ENCODE peak calls at places on chromosomes 6 and 20, in seven cellular contexts. One of them, this sample, is unnamed.
A peak's percentile ranks its signal among the peaks of the same experiment; 100 is the strongest.

GRCh38 chr6:134097114-134097707 is 44.8 kb upstream of the SLC2A12 start:
- DNase-seq in H9: peak; percentile 41
- DNase-seq in IMR-90: peak; percentile 75
- DNase-seq in neuronal stem cell: peak; percentile 67
- DNase-seq in H1: no peak
- DNase-seq in mesendoderm: peak; percentile 72
- DNase-seq in trophoblast cell: peak; percentile 57
- DNase-seq in this sample: peak; percentile 69

GRCh38 chr20:54068495-54068894 is 1.9 kb downstream of the BCAS1 start:
- DNase-seq in H9: no peak
- DNase-seq in IMR-90: no peak
- DNase-seq in neuronal stem cell: no peak
- DNase-seq in H1: no peak
- DNase-seq in mesendoderm: no peak
- DNase-seq in trophoblast cell: no peak
- DNase-seq in this sample: no peak

GRCh38 chr6:43797919-43798318 is 27.9 kb downstream of the VEGFA start:
- DNase-seq in H9: no peak
- DNase-seq in IMR-90: no peak
- DNase-seq in neuronal stem cell: no peak
- DNase-seq in H1: no peak
- DNase-seq in mesendoderm: no peak
- DNase-seq in trophoblast cell: no peak
- DNase-seq in this sample: no peak

GRCh38 chr6:21064716-21065340 is 528.7 kb upstream of the SOX4 start:
- DNase-seq in H9: no peak
- DNase-seq in IMR-90: no peak
- DNase-seq in neuronal stem cell: no peak
- DNase-seq in H1: no peak
- DNase-seq in mesendoderm: no peak
- DNase-seq in trophoblast cell: no peak
- DNase-seq in this sample: no peak

GRCh38 chr20:20710847-20711315 is 1.6 kb downstream of the RALGAPA2 start:
- DNase-seq in H9: no peak
- DNase-seq in IMR-90: no peak
- DNase-seq in neuronal stem cell: no peak
- DNase-seq in H1: no peak
- DNase-seq in mesendoderm: no peak
- DNase-seq in trophoblast cell: no peak
- DNase-seq in this sample: no peak

GRCh38 chr6:152110878-152111820 is 303.7 kb downstream of the ESR1 start:
- DNase-seq in H9: no peak
- DNase-seq in IMR-90: no peak
- DNase-seq in neuronal stem cell: no peak
- DNase-seq in H1: no peak
- DNase-seq in mesendoderm: no peak
- DNase-seq in trophoblast cell: no peak
- DNase-seq in this sample: no peak

GRCh38 chr6:49341869-49342268 is 121.2 kb downstream of the MMUT start:
- DNase-seq in H9: no peak
- DNase-seq in IMR-90: no peak
- DNase-seq in neuronal stem cell: no peak
- DNase-seq in H1: no peak
- DNase-seq in mesendoderm: no peak
- DNase-seq in trophoblast cell: no peak
- DNase-seq in this sample: no peak

GRCh38 chr6:159961523-159961922 is 7.4 kb upstream of the IGF2R start:
- DNase-seq in H9: no peak
- DNase-seq in IMR-90: peak; percentile 31
- DNase-seq in neuronal stem cell: no peak
- DNase-seq in H1: no peak
- DNase-seq in mesendoderm: no peak
- DNase-seq in trophoblast cell: no peak
- DNase-seq in this sample: no peak

GRCh38 chr6:31048090-31048489 is 37.8 kb downstream of the MUC22 start:
- DNase-seq in H9: no peak
- DNase-seq in IMR-90: no peak
- DNase-seq in neuronal stem cell: no peak
- DNase-seq in H1: no peak
- DNase-seq in mesendoderm: no peak
- DNase-seq in trophoblast cell: no peak
- DNase-seq in this sample: no peak

GRCh38 chr6:112806163-112806900 is 459.2 kb downstream of the RFPL4B start:
- DNase-seq in H9: no peak
- DNase-seq in IMR-90: peak; percentile 80
- DNase-seq in neuronal stem cell: no peak
- DNase-seq in H1: no peak
- DNase-seq in mesendoderm: no peak
- DNase-seq in trophoblast cell: no peak
- DNase-seq in this sample: no peak

GRCh38 chr6:95866732-95867131 is 149.0 kb upstream of the FUT9 start:
- DNase-seq in H9: peak; percentile 39
- DNase-seq in IMR-90: no peak
- DNase-seq in neuronal stem cell: no peak
- DNase-seq in H1: peak; percentile 5
- DNase-seq in mesendoderm: peak; percentile 47
- DNase-seq in trophoblast cell: no peak
- DNase-seq in this sample: no peak

GRCh38 chr20:25859649-25860530 is 163.2 kb upstream of the ZNF337 start:
- DNase-seq in H9: peak; percentile 73
- DNase-seq in IMR-90: no peak
- DNase-seq in neuronal stem cell: no peak
- DNase-seq in H1: no peak
- DNase-seq in mesendoderm: peak; percentile 60
- DNase-seq in trophoblast cell: peak; percentile 66
- DNase-seq in this sample: peak; percentile 69

GRCh38 chr6:143745160-143746133 is 67.7 kb downstream of the PHACTR2 start:
- DNase-seq in H9: peak; percentile 58
- DNase-seq in IMR-90: peak; percentile 76
- DNase-seq in neuronal stem cell: peak; percentile 40
- DNase-seq in H1: no peak
- DNase-seq in mesendoderm: peak; percentile 96
- DNase-seq in trophoblast cell: peak; percentile 92
- DNase-seq in this sample: peak; percentile 73

GRCh38 chr6:168825226-168826077 is 384.5 kb downstream of the SMOC2 start:
- DNase-seq in H9: no peak
- DNase-seq in IMR-90: no peak
- DNase-seq in neuronal stem cell: no peak
- DNase-seq in H1: no peak
- DNase-seq in mesendoderm: no peak
- DNase-seq in trophoblast cell: no peak
- DNase-seq in this sample: no peak

GRCh38 chr20:39699331-39699730 is 737.2 kb downstream of the DHX35 start:
- DNase-seq in H9: no peak
- DNase-seq in IMR-90: no peak
- DNase-seq in neuronal stem cell: no peak
- DNase-seq in H1: no peak
- DNase-seq in mesendoderm: no peak
- DNase-seq in trophoblast cell: no peak
- DNase-seq in this sample: no peak
- H2BK5ac ChIP-seq in H9: no peak overlapping the region
- H2BK5ac ChIP-seq in IMR-90: no peak overlapping the region
- H2BK5ac ChIP-seq in neuronal stem cell: no peak overlapping the region
- H2BK5ac ChIP-seq in H1: no peak overlapping the region
- H2BK5ac ChIP-seq in mesendoderm: no peak overlapping the region
- H2BK5ac ChIP-seq in trophoblast cell: no peak overlapping the region
- H2BK5ac ChIP-seq in this sample: no peak overlapping the region

GRCh38 chr20:63439866-63440265 is 32.6 kb downstream of the KCNQ2 start:
- DNase-seq in H9: no peak
- DNase-seq in IMR-90: no peak
- DNase-seq in neuronal stem cell: no peak
- DNase-seq in H1: no peak
- DNase-seq in mesendoderm: no peak
- DNase-seq in trophoblast cell: no peak
- DNase-seq in this sample: no peak
- H2BK5ac ChIP-seq in H9: no peak overlapping the region
- H2BK5ac ChIP-seq in IMR-90: no peak overlapping the region
- H2BK5ac ChIP-seq in neuronal stem cell: peak overlapping the region; percentile 53
- H2BK5ac ChIP-seq in H1: no peak overlapping the region
- H2BK5ac ChIP-seq in mesendoderm: no peak overlapping the region
- H2BK5ac ChIP-seq in trophoblast cell: no peak overlapping the region
- H2BK5ac ChIP-seq in this sample: no peak overlapping the region

GRCh38 chr6:63576985-63577712 is 4.9 kb downstream of the LOC128125822 start:
- DNase-seq in H9: no peak
- DNase-seq in IMR-90: no peak
- DNase-seq in neuronal stem cell: no peak
- DNase-seq in H1: no peak
- DNase-seq in mesendoderm: no peak
- DNase-seq in trophoblast cell: no peak
- DNase-seq in this sample: no peak
- H2BK5ac ChIP-seq in H9: no peak overlapping the region
- H2BK5ac ChIP-seq in IMR-90: no peak overlapping the region
- H2BK5ac ChIP-seq in neuronal stem cell: no peak overlapping the region
- H2BK5ac ChIP-seq in H1: no peak overlapping the region
- H2BK5ac ChIP-seq in mesendoderm: no peak overlapping the region
- H2BK5ac ChIP-seq in trophoblast cell: no peak overlapping the region
- H2BK5ac ChIP-seq in this sample: no peak overlapping the region

DNA sequence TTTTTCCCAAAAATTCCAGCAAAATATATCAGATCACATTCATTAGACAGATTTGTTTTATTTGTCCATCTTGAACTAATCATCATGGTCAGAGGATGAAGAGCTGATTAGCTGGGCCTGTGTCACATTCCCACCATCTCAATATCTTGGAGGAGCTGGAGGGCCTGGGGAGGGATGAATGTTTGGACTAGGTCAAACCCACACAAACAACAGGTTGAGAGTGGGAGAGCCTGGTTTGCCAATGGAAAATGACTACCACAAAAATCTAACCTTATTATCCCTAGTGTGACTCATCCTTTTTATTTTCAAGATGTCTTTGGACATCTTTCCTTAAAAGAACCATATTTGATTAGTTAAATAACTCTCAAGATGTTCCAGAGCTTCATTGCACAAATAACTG is 242.4 kb downstream of the OGFRL1 start:
- DNase-seq in H9: no peak
- DNase-seq in IMR-90: peak; percentile 33
- DNase-seq in neuronal stem cell: no peak
- DNase-seq in H1: no peak
- DNase-seq in mesendoderm: no peak
- DNase-seq in trophoblast cell: no peak
- DNase-seq in this sample: no peak
- H2BK5ac ChIP-seq in H9: no peak overlapping the region
- H2BK5ac ChIP-seq in IMR-90: no peak overlapping the region
- H2BK5ac ChIP-seq in neuronal stem cell: no peak overlapping the region
- H2BK5ac ChIP-seq in H1: no peak overlapping the region
- H2BK5ac ChIP-seq in mesendoderm: no peak overlapping the region
- H2BK5ac ChIP-seq in trophoblast cell: peak overlapping the region; percentile 88
- H2BK5ac ChIP-seq in this sample: no peak overlapping the region

GRCh38 chr6:15913001-15913400 is 215.9 kb upstream of the MYLIP start:
- DNase-seq in H9: no peak
- DNase-seq in IMR-90: no peak
- DNase-seq in neuronal stem cell: no peak
- DNase-seq in H1: no peak
- DNase-seq in mesendoderm: no peak
- DNase-seq in trophoblast cell: no peak
- DNase-seq in this sample: no peak
- H2BK5ac ChIP-seq in H9: no peak overlapping the region
- H2BK5ac ChIP-seq in IMR-90: no peak overlapping the region
- H2BK5ac ChIP-seq in neuronal stem cell: no peak overlapping the region
- H2BK5ac ChIP-seq in H1: peak overlapping the region; percentile 98
- H2BK5ac ChIP-seq in mesendoderm: no peak overlapping the region
- H2BK5ac ChIP-seq in trophoblast cell: no peak overlapping the region
- H2BK5ac ChIP-seq in this sample: no peak overlapping the region

DNA sequence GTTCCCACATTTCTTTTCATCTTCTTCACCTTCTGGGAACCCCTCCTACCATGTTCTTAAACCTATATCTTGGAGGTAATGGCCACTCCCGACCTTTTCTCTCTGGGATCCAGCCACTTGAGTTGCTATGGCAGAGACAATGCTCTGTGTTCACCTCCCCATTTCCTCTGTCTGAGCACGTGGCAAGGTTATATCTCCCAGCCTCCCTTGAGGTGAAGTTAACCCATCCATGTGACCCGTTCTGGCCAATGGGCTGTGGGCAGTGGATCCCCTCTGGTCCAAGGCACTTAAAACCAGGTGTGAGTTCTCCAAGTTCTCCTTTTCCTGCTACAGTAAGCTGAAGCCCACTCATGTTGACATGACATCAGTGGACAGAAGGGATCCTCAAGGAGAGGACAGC is 261.4 kb downstream of the LRFN2 start:
- DNase-seq in H9: no peak
- DNase-seq in IMR-90: no peak
- DNase-seq in neuronal stem cell: no peak
- DNase-seq in H1: no peak
- DNase-seq in mesendoderm: no peak
- DNase-seq in trophoblast cell: no peak
- DNase-seq in this sample: no peak
- H2BK5ac ChIP-seq in H9: no peak overlapping the region
- H2BK5ac ChIP-seq in IMR-90: no peak overlapping the region
- H2BK5ac ChIP-seq in neuronal stem cell: no peak overlapping the region
- H2BK5ac ChIP-seq in H1: no peak overlapping the region
- H2BK5ac ChIP-seq in mesendoderm: no peak overlapping the region
- H2BK5ac ChIP-seq in trophoblast cell: no peak overlapping the region
- H2BK5ac ChIP-seq in this sample: no peak overlapping the region

GRCh38 chr6:11016452-11016851 is 27.7 kb downstream of the ELOVL2 start:
- DNase-seq in H9: no peak
- DNase-seq in IMR-90: no peak
- DNase-seq in neuronal stem cell: no peak
- DNase-seq in H1: no peak
- DNase-seq in mesendoderm: no peak
- DNase-seq in trophoblast cell: no peak
- DNase-seq in this sample: no peak
- H2BK5ac ChIP-seq in H9: no peak overlapping the region
- H2BK5ac ChIP-seq in IMR-90: no peak overlapping the region
- H2BK5ac ChIP-seq in neuronal stem cell: no peak overlapping the region
- H2BK5ac ChIP-seq in H1: no peak overlapping the region
- H2BK5ac ChIP-seq in mesendoderm: no peak overlapping the region
- H2BK5ac ChIP-seq in trophoblast cell: no peak overlapping the region
- H2BK5ac ChIP-seq in this sample: no peak overlapping the region

GRCh38 chr6:6352772-6353171 is 32.3 kb upstream of the F13A1 start:
- DNase-seq in H9: no peak
- DNase-seq in IMR-90: no peak
- DNase-seq in neuronal stem cell: no peak
- DNase-seq in H1: no peak
- DNase-seq in mesendoderm: no peak
- DNase-seq in trophoblast cell: no peak
- DNase-seq in this sample: no peak
- H2BK5ac ChIP-seq in H9: no peak overlapping the region
- H2BK5ac ChIP-seq in IMR-90: peak overlapping the region; percentile 30
- H2BK5ac ChIP-seq in neuronal stem cell: no peak overlapping the region
- H2BK5ac ChIP-seq in H1: no peak overlapping the region
- H2BK5ac ChIP-seq in mesendoderm: no peak overlapping the region
- H2BK5ac ChIP-seq in trophoblast cell: no peak overlapping the region
- H2BK5ac ChIP-seq in this sample: no peak overlapping the region

GRCh38 chr20:33635341-33635740 is 26.8 kb upstream of the C20orf144 start:
- DNase-seq in H9: peak; percentile 1
- DNase-seq in IMR-90: no peak
- DNase-seq in neuronal stem cell: no peak
- DNase-seq in H1: no peak
- DNase-seq in mesendoderm: no peak
- DNase-seq in trophoblast cell: no peak
- DNase-seq in this sample: no peak
- H2BK5ac ChIP-seq in H9: no peak overlapping the region
- H2BK5ac ChIP-seq in IMR-90: no peak overlapping the region
- H2BK5ac ChIP-seq in neuronal stem cell: no peak overlapping the region
- H2BK5ac ChIP-seq in H1: no peak overlapping the region
- H2BK5ac ChIP-seq in mesendoderm: no peak overlapping the region
- H2BK5ac ChIP-seq in trophoblast cell: no peak overlapping the region
- H2BK5ac ChIP-seq in this sample: no peak overlapping the region

DNA sequence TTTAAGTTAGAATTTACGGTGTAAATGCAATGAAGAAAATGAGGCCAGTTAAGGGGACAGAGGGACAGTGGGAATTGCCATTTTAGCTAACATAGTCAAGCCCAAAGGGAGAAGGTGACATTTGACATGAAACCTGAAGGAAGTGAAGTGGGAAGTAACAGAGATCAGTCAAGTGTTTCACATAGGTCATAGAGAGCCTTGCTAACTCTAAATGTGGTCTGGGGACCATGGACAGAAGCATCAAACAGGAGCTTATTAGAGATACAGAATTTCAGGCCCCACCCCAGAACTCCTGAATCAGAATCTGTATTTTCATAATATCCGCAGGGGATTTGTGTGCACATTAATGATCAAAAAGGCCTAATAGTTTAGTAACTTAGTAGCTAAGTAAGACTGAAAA is 393.7 kb downstream of the FRK start:
- DNase-seq in H9: no peak
- DNase-seq in IMR-90: no peak
- DNase-seq in neuronal stem cell: no peak
- DNase-seq in H1: no peak
- DNase-seq in mesendoderm: no peak
- DNase-seq in trophoblast cell: no peak
- DNase-seq in this sample: no peak
- H2BK5ac ChIP-seq in H9: no peak overlapping the region
- H2BK5ac ChIP-seq in IMR-90: no peak overlapping the region
- H2BK5ac ChIP-seq in neuronal stem cell: no peak overlapping the region
- H2BK5ac ChIP-seq in H1: no peak overlapping the region
- H2BK5ac ChIP-seq in mesendoderm: no peak overlapping the region
- H2BK5ac ChIP-seq in trophoblast cell: no peak overlapping the region
- H2BK5ac ChIP-seq in this sample: no peak overlapping the region

This sample was measured in mesenchymal stem cell.